ENCODE peak calls at places on chromosomes 7 and 10, in six cellular contexts. N is progenitor cell of endocrine pancreas, Y is esophagus squamous epithelium, Z is epithelial cell of esophagus, P is cardiac fibroblast, I is neural crest cell. F is an unnamed sample.

GRCh38 chr10:118626953-118627352 is 31.5 kb upstream of the PRLHR start:
- DNase-seq in N (no peak), Y (no peak), Z (no peak), P (no peak), I (no peak), F (no peak)

GRCh38 chr7:31003097-31003496 is 39.3 kb downstream of the GHRHR start:
- DNase-seq in N (no peak), Y (no peak), Z (no peak), P (no peak), I (no peak), F (no peak)

GRCh38 chr7:115709664-115710063 is 320.9 kb downstream of the TFEC start:
- DNase-seq in N (no peak), Y (no peak), Z (no peak), P (no peak), I (no peak), F (no peak)

GRCh38 chr7:115300228-115300870 is 378.5 kb downstream of the MDFIC start:
- DNase-seq in N (no peak), Y (no peak), Z (peak), P (peak), I (no peak), F (peak)

GRCh38 chr7:137454169-137455166 is 110.9 kb upstream of the PTN start:
- DNase-seq in N (no peak), Y (no peak), Z (peak), P (peak), I (no peak), F (peak)

GRCh38 chr10:115710136-115710535 is 562.9 kb downstream of the GFRA1 start:
- DNase-seq in N (no peak), Y (no peak), Z (peak), P (peak), I (no peak), F (no peak)

GRCh38 chr7:17184805-17185689 is 113.4 kb upstream of the AHR start:
- DNase-seq in N (no peak), Y (no peak), Z (no peak), P (peak), I (no peak), F (peak)

GRCh38 chr10:7186387-7187032 is 224.3 kb downstream of the SFMBT2 start:
- DNase-seq in N (no peak), Y (no peak), Z (no peak), P (no peak), I (no peak), F (peak)

GRCh38 chr7:12162420-12163113 is 48.5 kb upstream of the TMEM106B start:
- DNase-seq in N (no peak), Y (no peak), Z (peak), P (peak), I (no peak), F (peak)

GRCh38 chr7:104650991-104651680 is 322.7 kb downstream of the LHFPL3 start:
- DNase-seq in N (no peak), Y (no peak), Z (no peak), P (no peak), I (no peak), F (no peak)

GRCh38 chr7:120184866-120185265 is 88.1 kb upstream of the KCND2 start:
- DNase-seq in N (no peak), Y (no peak), Z (no peak), P (peak), I (no peak), F (no peak)

GRCh38 chr7:41956712-41957111 is 253.8 kb upstream of the INHBA start:
- DNase-seq in N (no peak), Y (no peak), Z (peak), P (no peak), I (no peak), F (no peak)

GRCh38 chr7:112550468-112551060 is 69.8 kb downstream of the LSMEM1 start:
- DNase-seq in N (no peak), Y (no peak), Z (peak), P (peak), I (peak), F (peak)

GRCh38 chr7:25849361-25850184 is 302.4 kb upstream of the NFE2L3 start:
- DNase-seq in N (no peak), Y (no peak), Z (peak), P (peak), I (no peak), F (peak)

GRCh38 chr7:125984795-125985194 is 1055.2 kb upstream of the POT1 start:
- DNase-seq in N (no peak), Y (no peak), Z (no peak), P (no peak), I (no peak), F (no peak)

GRCh38 chr7:102331536-102332275 is 24.5 kb downstream of the SPDYE6 start:
- DNase-seq in N (no peak), Y (no peak), Z (no peak), P (no peak), I (no peak), F (no peak)

GRCh38 chr10:13891542-13892431 is 305.0 kb downstream of the PRPF18 start:
- DNase-seq in N (peak), Y (no peak), Z (peak), P (no peak), I (peak), F (peak)

GRCh38 chr7:23062452-23062851 is 43.1 kb upstream of the KLHL7 start:
- DNase-seq in N (no peak), Y (no peak), Z (peak), P (peak), I (no peak), F (peak)

GRCh38 chr7:13312327-13312726 is 624.9 kb downstream of the ARL4A start:
- DNase-seq in N (no peak), Y (no peak), Z (no peak), P (no peak), I (peak), F (no peak)

GRCh38 chr7:84049034-84049433 is 145.6 kb downstream of the SEMA3A start:
- DNase-seq in N (no peak), Y (no peak), Z (no peak), P (no peak), I (no peak), F (no peak)

GRCh38 chr7:31633894-31634494 is 53.0 kb upstream of the PPP1R17 start:
- DNase-seq in N (peak), Y (no peak), Z (peak), P (peak), I (peak), F (peak)

GRCh38 chr10:118017850-118018249 is 28.9 kb downstream of the RAB11FIP2 start:
- DNase-seq in N (no peak), Y (no peak), Z (no peak), P (no peak), I (no peak), F (no peak)

GRCh38 chr10:121594076-121594475 is 4.2 kb downstream of the FGFR2 start:
- DNase-seq in N (no peak), Y (no peak), Z (no peak), P (no peak), I (no peak), F (no peak)

GRCh38 chr7:12557282-12557681 is 13.2 kb upstream of the SCIN start:
- DNase-seq in N (no peak), Y (no peak), Z (peak), P (peak), I (no peak), F (no peak)

GRCh38 chr10:27742195-27742925 is 3.3 kb downstream of the MKX start:
- DNase-seq in N (peak), Y (no peak), Z (peak), P (peak), I (peak), F (peak)

GRCh38 chr7:101940830-101941229 is 123.4 kb downstream of the CUX1 start:
- DNase-seq in N (no peak), Y (no peak), Z (peak), P (no peak), I (no peak), F (peak)

GRCh38 chr10:124539935-124540641 is 78.5 kb downstream of the LHPP start:
- DNase-seq in N (peak), Y (no peak), Z (peak), P (peak), I (peak), F (peak)
- TF ChIP-seq CTCF in N (peak), Y (peak), Z (peak), P (peak), I (peak), F (peak)

GRCh38 chr10:78970261-78970660 is 98.5 kb upstream of the ZMIZ1 start:
- DNase-seq in N (no peak), Y (no peak), Z (no peak), P (no peak), I (no peak), F (no peak)

GRCh38 chr10:78971094-78971682 is 97.6 kb upstream of the ZMIZ1 start:
- DNase-seq in N (no peak), Y (no peak), Z (no peak), P (no peak), I (no peak), F (no peak)

GRCh38 chr10:78973901-78974408 is 94.8 kb upstream of the ZMIZ1 start:
- DNase-seq in N (peak), Y (no peak), Z (no peak), P (peak), I (peak), F (peak)

GRCh38 chr10:78972947-78973900 is 95.5 kb upstream of the ZMIZ1 start:
- DNase-seq in N (no peak), Y (no peak), Z (peak), P (peak), I (peak), F (peak)

DNA sequence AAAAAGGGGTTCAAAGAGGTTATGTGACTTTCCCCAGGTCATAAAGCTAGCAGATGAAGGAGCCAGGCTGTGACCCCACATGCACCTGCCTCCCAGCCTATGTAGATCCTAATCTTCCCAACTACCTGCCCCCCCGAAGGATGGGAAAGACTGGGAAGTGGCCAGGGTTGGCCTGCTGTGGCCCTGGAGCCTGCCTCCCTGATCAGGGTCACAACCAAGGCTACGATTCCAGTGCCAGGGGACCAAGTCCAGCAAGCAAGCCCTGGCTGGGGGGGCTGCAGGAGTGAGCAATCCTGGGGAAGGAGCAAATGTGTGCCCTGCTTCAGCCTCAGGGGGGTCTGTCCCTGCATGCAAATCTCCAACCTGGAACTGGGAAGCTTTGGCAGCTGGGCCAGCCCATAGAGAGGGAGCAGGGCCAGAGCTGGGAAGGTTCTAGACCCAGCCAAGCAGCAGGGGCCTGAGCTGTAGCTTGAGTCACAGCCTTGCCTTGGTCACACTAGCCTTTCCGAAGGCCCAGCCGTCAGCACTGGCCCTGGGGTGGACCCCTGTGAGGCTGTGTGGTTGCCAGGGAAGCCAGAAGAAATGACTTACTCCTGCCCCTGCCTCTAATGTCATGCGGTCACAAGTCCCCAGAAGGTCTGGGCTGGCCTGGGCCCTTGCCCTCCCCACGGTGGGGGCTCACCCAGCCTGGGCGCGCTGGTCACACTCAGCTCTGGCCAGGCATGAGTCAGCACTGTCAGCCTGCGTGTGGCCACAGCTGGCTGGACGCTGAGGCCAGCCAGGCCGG is 96.4 kb upstream of the ZMIZ1 start:
- DNase-seq in N (no peak), Y (no peak), Z (no peak), P (peak), I (peak), F (peak)
- TF ChIP-seq CTCF in N (no peak), Y (no peak), Z (no peak), P (no peak), I (no peak), F (no peak)

GRCh38 chr7:97819161-97819560 is 53.0 kb downstream of the ASNS start:
- DNase-seq in N (no peak), Y (no peak), Z (peak), P (no peak), I (no peak), F (no peak)
- TF ChIP-seq CTCF in N (no peak), Y (no peak), Z (no peak), P (no peak), I (peak), F (no peak)

GRCh38 chr10:29519670-29520069 is 115.1 kb downstream of the SVIL start:
- DNase-seq in N (no peak), Y (no peak), Z (no peak), P (no peak), I (no peak), F (no peak)
- TF ChIP-seq CTCF in N (no peak), Y (no peak), Z (no peak), P (no peak), I (no peak), F (no peak)

DNA sequence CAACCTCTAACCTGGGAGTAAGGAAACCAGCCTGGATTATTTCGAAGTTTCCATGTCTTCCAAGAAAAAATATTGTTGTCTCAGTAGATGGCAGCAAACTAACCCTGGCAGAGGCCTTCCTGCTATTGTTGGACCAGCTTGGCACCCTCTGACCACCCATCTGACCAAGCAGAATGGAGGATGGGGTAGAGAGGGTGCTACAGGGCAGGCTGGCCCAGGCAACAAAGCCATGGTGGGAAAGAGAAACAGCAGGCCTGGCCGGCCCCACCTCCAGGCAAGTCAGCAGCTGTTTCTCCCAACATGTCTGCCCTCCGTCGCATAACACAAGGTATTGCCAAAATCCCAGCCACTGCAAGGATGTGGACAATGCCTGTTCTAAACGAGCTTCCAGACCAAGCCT is 95.0 kb downstream of the FAM53B start:
- DNase-seq in N (no peak), Y (no peak), Z (peak), P (peak), I (no peak), F (peak)
- TF ChIP-seq CTCF in N (no peak), Y (no peak), Z (peak), P (no peak), I (no peak), F (no peak)

GRCh38 chr7:74606101-74606908 is 51.2 kb upstream of the GTF2I start:
- DNase-seq in N (no peak), Y (no peak), Z (no peak), P (no peak), I (no peak), F (peak)

GRCh38 chr7:74606909-74607255 is 50.6 kb upstream of the GTF2I start:
- DNase-seq in N (no peak), Y (no peak), Z (no peak), P (no peak), I (no peak), F (no peak)

GRCh38 chr7:74615933-74616780 is 41.4 kb upstream of the GTF2I start:
- DNase-seq in N (no peak), Y (no peak), Z (no peak), P (no peak), I (no peak), F (no peak)

GRCh38 chr7:74612015-74612829 is 45.3 kb upstream of the GTF2I start:
- DNase-seq in N (no peak), Y (no peak), Z (peak), P (no peak), I (peak), F (no peak)
- TF ChIP-seq CTCF in N (no peak), Y (peak), Z (peak), P (no peak), I (no peak), F (no peak)